ENCODE peak calls at places on chromosome 3, in nine cellular contexts. T, R, A, H, D, V, G, L and Z are unnamed samples.

GRCh38 chr3:84683493-84683892 is 275.3 kb upstream of the CADM2 start:
- DNase-seq in T (no peak), L (no peak), R (no peak), A (no peak), D (no peak), G (no peak), V (no peak), H (no peak), Z (no peak)

GRCh38 chr3:122555275-122556071 is 8.6 kb downstream of the PARP9 start:
- DNase-seq in L (no peak), V (no peak), H (no peak), D (no peak), R (no peak), G (no peak), A (peak; percentile 16), T (no peak), Z (no peak)

GRCh38 chr3:94568041-94568440 is 505.2 kb downstream of the NSUN3 start:
- DNase-seq in T (no peak), G (no peak), V (no peak), R (no peak), L (no peak), A (no peak), H (no peak), D (no peak), Z (no peak)

GRCh38 chr3:107062787-107063186 is 314.5 kb upstream of the CCDC54 start:
- DNase-seq in T (no peak), G (no peak), L (no peak), R (no peak), A (peak; percentile 34), V (no peak), H (no peak), D (no peak), Z (no peak)

GRCh38 chr3:197028711-197029510 is 706 bp downstream of the MELTF start:
- DNase-seq in H (no peak), D (no peak), G (no peak), V (no peak), A (peak; percentile 27), T (no peak), R (no peak), L (peak; percentile 35), Z (no peak)

GRCh38 chr3:122957707-122958210 is 69.8 kb downstream of the SEMA5B start:
- DNase-seq in L (no peak), A (no peak), V (no peak), D (no peak), T (no peak), R (no peak), H (no peak), G (no peak), Z (peak; percentile 80)

GRCh38 chr3:66441124-66441523 is 59.7 kb downstream of the LRIG1 start:
- DNase-seq in R (no peak), V (no peak), H (no peak), T (no peak), A (peak; percentile 67), G (no peak), L (peak; percentile 35), D (no peak), Z (no peak)

GRCh38 chr3:115800489-115801080 is 177.3 kb downstream of the GAP43 start:
- DNase-seq in G (no peak), R (no peak), L (peak; percentile 50), D (no peak), H (no peak), V (no peak), A (peak; percentile 37), T (no peak), Z (no peak)

GRCh38 chr3:171428321-171428787 is 31.9 kb downstream of the TNIK start:
- DNase-seq in R (no peak), V (no peak), T (no peak), A (no peak), G (no peak), L (no peak), H (no peak), D (no peak), Z (no peak)

GRCh38 chr3:101825904-101826445 is 23.3 kb upstream of the NFKBIZ start:
- DNase-seq in G (no peak), L (no peak), H (no peak), R (no peak), T (no peak), A (peak; percentile 14), D (no peak), V (no peak), Z (no peak)

GRCh38 chr3:18758047-18758704 is 333.0 kb upstream of the SATB1 start:
- DNase-seq in H (peak; percentile 81), V (peak; percentile 61), L (peak; percentile 63), D (no peak), A (peak; percentile 1), R (no peak), G (no peak), T (no peak), Z (no peak)

GRCh38 chr3:189466004-189466403 is 165.2 kb upstream of the TP63 start:
- DNase-seq in L (no peak), T (no peak), A (no peak), R (no peak), D (no peak), V (no peak), G (no peak), H (no peak), Z (no peak)